ENCODE peak calls at places on chromosomes 6 and 20, in five cellular contexts. One of them, this sample, is unnamed.

GRCh38 chr20:22381812-22382416 is 202.5 kb downstream of the FOXA2 start:
- DNase-seq in ovary: no peak
- DNase-seq in left lung: no peak
- DNase-seq in AG04449: no peak
- DNase-seq in AG04450: no peak
- DNase-seq in this sample: no peak

GRCh38 chr20:48984575-48985219 is 61.4 kb upstream of the CSE1L start:
- DNase-seq in ovary: no peak
- DNase-seq in left lung: no peak
- DNase-seq in AG04449: no peak
- DNase-seq in AG04450: no peak
- DNase-seq in this sample: no peak

GRCh38 chr6:49607391-49607982 is 29.2 kb downstream of the RHAG start:
- DNase-seq in ovary: no peak
- DNase-seq in left lung: no peak
- DNase-seq in AG04449: no peak
- DNase-seq in AG04450: no peak
- DNase-seq in this sample: no peak

GRCh38 chr6:2158596-2159271 is 86.7 kb downstream of the GMDS start:
- DNase-seq in ovary: no peak
- DNase-seq in left lung: no peak
- DNase-seq in AG04449: no peak
- DNase-seq in AG04450: no peak
- DNase-seq in this sample: no peak

GRCh38 chr20:9454781-9455180 is 59.6 kb upstream of the LAMP5 start:
- DNase-seq in ovary: no peak
- DNase-seq in left lung: no peak
- DNase-seq in AG04449: no peak
- DNase-seq in AG04450: no peak
- DNase-seq in this sample: no peak

GRCh38 chr20:9460518-9460917 is 53.9 kb upstream of the LAMP5 start:
- DNase-seq in ovary: no peak
- DNase-seq in left lung: no peak
- DNase-seq in AG04449: no peak
- DNase-seq in AG04450: no peak
- DNase-seq in this sample: no peak

GRCh38 chr20:1820137-1821074 is 74.8 kb upstream of the SIRPA start:
- DNase-seq in ovary: no peak
- DNase-seq in left lung: peak; percentile 78
- DNase-seq in AG04449: no peak
- DNase-seq in AG04450: no peak
- DNase-seq in this sample: no peak

GRCh38 chr6:151729829-151730495 is 77.5 kb upstream of the ESR1 start:
- DNase-seq in ovary: no peak
- DNase-seq in left lung: no peak
- DNase-seq in AG04449: no peak
- DNase-seq in AG04450: no peak
- DNase-seq in this sample: no peak

GRCh38 chr20:48066256-48066655 is 281.0 kb upstream of the SULF2 start:
- DNase-seq in ovary: no peak
- DNase-seq in left lung: no peak
- DNase-seq in AG04449: peak; percentile 86
- DNase-seq in AG04450: no peak
- DNase-seq in this sample: no peak

GRCh38 chr6:1987640-1988039 is 257.8 kb downstream of the GMDS start:
- DNase-seq in ovary: no peak
- DNase-seq in left lung: no peak
- DNase-seq in AG04449: peak; percentile 51
- DNase-seq in AG04450: peak; percentile 32
- DNase-seq in this sample: peak; percentile 30

GRCh38 chr20:57882451-57883161 is 172.8 kb upstream of the PMEPA1 start:
- DNase-seq in ovary: no peak
- DNase-seq in left lung: no peak
- DNase-seq in AG04449: no peak
- DNase-seq in AG04450: no peak
- DNase-seq in this sample: no peak

GRCh38 chr6:107533415-107534059 is 43.6 kb downstream of the SOBP start:
- DNase-seq in ovary: no peak
- DNase-seq in left lung: no peak
- DNase-seq in AG04449: no peak
- DNase-seq in AG04450: no peak
- DNase-seq in this sample: no peak

GRCh38 chr6:107536183-107536582 is 46.3 kb downstream of the SOBP start:
- DNase-seq in ovary: no peak
- DNase-seq in left lung: no peak
- DNase-seq in AG04449: no peak
- DNase-seq in AG04450: no peak
- DNase-seq in this sample: no peak

GRCh38 chr6:107534762-107535161 is 44.8 kb downstream of the SOBP start:
- DNase-seq in ovary: no peak
- DNase-seq in left lung: no peak
- DNase-seq in AG04449: no peak
- DNase-seq in AG04450: no peak
- DNase-seq in this sample: no peak

GRCh38 chr6:107537559-107537958 is 47.6 kb downstream of the SOBP start:
- DNase-seq in ovary: no peak
- DNase-seq in left lung: no peak
- DNase-seq in AG04449: no peak
- DNase-seq in AG04450: no peak
- DNase-seq in this sample: no peak

GRCh38 chr6:107535626-107536025 is 45.7 kb downstream of the SOBP start:
- DNase-seq in ovary: no peak
- DNase-seq in left lung: no peak
- DNase-seq in AG04449: no peak
- DNase-seq in AG04450: no peak
- DNase-seq in this sample: no peak
- TF ChIP-seq CTCF in ovary: no peak
- TF ChIP-seq CTCF in left lung: no peak
- TF ChIP-seq CTCF in AG04449: no peak
- TF ChIP-seq CTCF in AG04450: no peak
- TF ChIP-seq CTCF in this sample: no peak

DNA sequence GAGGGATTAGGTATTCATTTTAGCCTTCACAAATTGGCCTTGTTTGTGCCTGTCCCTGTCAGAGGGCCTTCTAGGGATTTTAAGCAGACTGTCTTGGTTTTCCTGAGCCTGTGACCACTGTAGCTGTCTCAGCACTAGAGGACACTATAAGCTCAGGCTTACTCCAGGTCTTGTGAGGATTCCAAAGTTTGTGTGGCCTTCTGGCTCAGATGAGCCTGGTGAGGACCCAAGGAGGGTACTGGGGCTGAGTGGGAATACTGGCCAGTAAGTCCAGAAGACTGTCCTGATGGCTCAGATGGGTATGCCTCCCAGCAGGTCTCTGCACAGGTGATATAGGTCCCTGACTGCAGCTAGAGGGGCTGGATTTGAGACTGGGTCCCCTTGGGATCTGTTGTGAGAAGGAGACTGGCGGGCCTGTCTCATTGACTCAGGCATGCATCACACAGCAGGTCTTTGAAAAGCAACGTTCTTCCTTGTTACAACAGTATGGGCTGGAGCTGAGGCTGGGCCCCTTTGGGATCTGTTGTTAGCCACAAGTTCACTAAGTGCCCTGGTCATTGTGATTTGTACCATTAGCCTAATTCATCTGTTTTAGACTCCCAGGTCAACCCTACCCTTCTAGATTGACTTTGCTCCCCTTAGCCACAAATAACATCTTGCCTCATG is 26.3 kb upstream of the TFB1M start:
- DNase-seq in ovary: no peak
- DNase-seq in left lung: no peak
- DNase-seq in AG04449: no peak
- DNase-seq in AG04450: peak; percentile 10
- DNase-seq in this sample: peak; percentile 23
- TF ChIP-seq CTCF in ovary: no peak
- TF ChIP-seq CTCF in left lung: no peak
- TF ChIP-seq CTCF in AG04449: peak; percentile 66
- TF ChIP-seq CTCF in AG04450: peak; percentile 54
- TF ChIP-seq CTCF in this sample: peak; percentile 60

DNA sequence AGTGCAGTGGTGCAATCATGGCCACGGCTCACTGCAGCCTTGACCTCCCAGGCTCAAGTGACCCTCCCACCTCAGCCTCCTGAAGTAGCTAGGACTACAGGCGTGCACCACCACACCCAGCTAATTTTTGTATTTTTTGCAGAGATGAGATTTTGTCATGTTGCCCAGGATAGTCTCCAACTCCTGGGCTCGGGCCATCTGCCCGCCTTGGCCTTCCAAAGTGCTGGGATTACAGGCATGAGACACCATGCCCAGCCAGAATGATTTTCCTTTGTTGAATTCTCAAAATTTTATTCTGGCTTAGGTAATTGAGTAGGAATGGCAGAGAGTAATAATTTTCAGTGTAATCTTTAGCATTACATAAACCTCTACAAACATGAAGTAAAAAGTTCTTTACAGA is 37.1 kb downstream of the SLC16A10 start:
- DNase-seq in ovary: no peak
- DNase-seq in left lung: no peak
- DNase-seq in AG04449: no peak
- DNase-seq in AG04450: no peak
- DNase-seq in this sample: no peak
- TF ChIP-seq CTCF in ovary: no peak
- TF ChIP-seq CTCF in left lung: no peak
- TF ChIP-seq CTCF in AG04449: no peak
- TF ChIP-seq CTCF in AG04450: no peak
- TF ChIP-seq CTCF in this sample: no peak

GRCh38 chr6:164455835-164456234 is 853.6 kb downstream of the C6orf118 start:
- DNase-seq in ovary: no peak
- DNase-seq in left lung: no peak
- DNase-seq in AG04449: no peak
- DNase-seq in AG04450: no peak
- DNase-seq in this sample: no peak
- TF ChIP-seq CTCF in ovary: no peak
- TF ChIP-seq CTCF in left lung: no peak
- TF ChIP-seq CTCF in AG04449: no peak
- TF ChIP-seq CTCF in AG04450: no peak
- TF ChIP-seq CTCF in this sample: no peak

GRCh38 chr6:167833396-167833763 is 6.7 kb downstream of the AFDN start:
- DNase-seq in ovary: no peak
- DNase-seq in left lung: no peak
- DNase-seq in AG04449: no peak
- DNase-seq in AG04450: no peak
- DNase-seq in this sample: no peak

GRCh38 chr6:167832497-167833395 is 6.0 kb downstream of the AFDN start:
- DNase-seq in ovary: no peak
- DNase-seq in left lung: no peak
- DNase-seq in AG04449: no peak
- DNase-seq in AG04450: no peak
- DNase-seq in this sample: no peak

GRCh38 chr6:167836722-167837121 is 10.0 kb downstream of the AFDN start:
- DNase-seq in ovary: no peak
- DNase-seq in left lung: no peak
- DNase-seq in AG04449: no peak
- DNase-seq in AG04450: no peak
- DNase-seq in this sample: no peak

GRCh38 chr6:167838207-167838748 is 11.6 kb downstream of the AFDN start:
- DNase-seq in ovary: no peak
- DNase-seq in left lung: no peak
- DNase-seq in AG04449: no peak
- DNase-seq in AG04450: no peak
- DNase-seq in this sample: no peak

DNA sequence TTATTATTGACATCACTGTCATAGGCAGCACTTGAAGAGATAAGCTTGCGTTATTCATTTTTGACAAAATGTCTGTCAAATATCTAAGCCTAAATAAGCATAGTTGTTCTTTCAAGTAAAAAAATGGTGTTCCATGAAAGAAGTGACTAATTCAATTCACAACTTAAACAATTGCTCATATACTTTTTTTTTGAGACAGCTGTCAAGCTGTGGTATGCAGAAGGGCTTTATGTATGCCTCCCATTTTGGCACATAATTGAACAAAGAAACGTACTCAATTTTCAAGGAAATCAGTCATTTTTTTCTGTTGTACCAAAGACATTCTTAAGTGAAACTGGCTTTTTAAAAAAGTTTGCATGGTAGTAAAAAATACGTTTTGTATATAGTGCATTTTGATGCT is 8.5 kb downstream of the AFDN start:
- DNase-seq in ovary: no peak
- DNase-seq in left lung: no peak
- DNase-seq in AG04449: no peak
- DNase-seq in AG04450: no peak
- DNase-seq in this sample: no peak
- TF ChIP-seq CTCF in ovary: no peak
- TF ChIP-seq CTCF in left lung: no peak
- TF ChIP-seq CTCF in AG04449: no peak
- TF ChIP-seq CTCF in AG04450: no peak
- TF ChIP-seq CTCF in this sample: no peak

GRCh38 chr20:17655865-17656489 is 26.1 kb downstream of the RRBP1 start:
- DNase-seq in ovary: no peak
- DNase-seq in left lung: no peak
- DNase-seq in AG04449: no peak
- DNase-seq in AG04450: no peak
- DNase-seq in this sample: no peak

GRCh38 chr20:17653835-17654648 is 28.0 kb downstream of the RRBP1 start:
- DNase-seq in ovary: no peak
- DNase-seq in left lung: no peak
- DNase-seq in AG04449: no peak
- DNase-seq in AG04450: no peak
- DNase-seq in this sample: no peak

GRCh38 chr20:17652411-17652810 is 29.6 kb downstream of the RRBP1 start:
- DNase-seq in ovary: no peak
- DNase-seq in left lung: peak; percentile 30
- DNase-seq in AG04449: no peak
- DNase-seq in AG04450: no peak
- DNase-seq in this sample: no peak

GRCh38 chr20:17655286-17655651 is 26.8 kb downstream of the RRBP1 start:
- DNase-seq in ovary: no peak
- DNase-seq in left lung: no peak
- DNase-seq in AG04449: no peak
- DNase-seq in AG04450: no peak
- DNase-seq in this sample: no peak

GRCh38 chr20:17654649-17655285 is 27.3 kb downstream of the RRBP1 start:
- DNase-seq in ovary: no peak
- DNase-seq in left lung: peak; percentile 29
- DNase-seq in AG04449: no peak
- DNase-seq in AG04450: peak; percentile 21
- DNase-seq in this sample: no peak
- TF ChIP-seq CTCF in ovary: peak; percentile 24
- TF ChIP-seq CTCF in left lung: peak; percentile 51
- TF ChIP-seq CTCF in AG04449: peak; percentile 51
- TF ChIP-seq CTCF in AG04450: peak; percentile 71
- TF ChIP-seq CTCF in this sample: peak; percentile 73

This sample was measured in AG09319.